ENCODE peak calls at places on chromosomes 12 and 14, in five cellular contexts. C is Daoy, O is KG1, Q is cardiac septum, I is HFFc6. U is an unnamed sample.

GRCh38 chr14:47332099-47332498 is 343.3 kb downstream of the MDGA2 start:
- DNase-seq in C (no peak), O (no peak), Q (no peak), I (no peak), U (no peak)

GRCh38 chr12:108253540-108253939 is 85.6 kb downstream of the CMKLR1 start:
- DNase-seq in C (no peak), O (no peak), Q (no peak), I (no peak), U (no peak)

GRCh38 chr14:101250948-101251811 is 310.1 kb upstream of the DIO3 start:
- DNase-seq in C (peak; percentile 1), O (no peak), Q (peak; percentile 63), I (no peak), U (no peak)

GRCh38 chr14:23346693-23347405 is 5.8 kb downstream of the SLC22A17 start:
- DNase-seq in C (no peak), O (no peak), Q (no peak), I (no peak), U (no peak)

GRCh38 chr12:109736552-109737108 is 23.0 kb downstream of the FAM222A start:
- DNase-seq in C (peak; percentile 62), O (no peak), Q (peak; percentile 67), I (peak; percentile 51), U (no peak)

GRCh38 chr12:2739069-2739468 is 55.7 kb upstream of the FKBP4 start:
- DNase-seq in C (no peak), O (no peak), Q (no peak), I (no peak), U (no peak)

GRCh38 chr12:48925218-48925871 is at the start of gene FKBP11:
- DNase-seq in C (peak; percentile 73), O (peak; percentile 16), Q (peak; percentile 83), I (peak; percentile 35), U (no peak)

GRCh38 chr12:104680070-104680469 is 223.3 kb downstream of the CHST11 start:
- DNase-seq in C (no peak), O (no peak), Q (no peak), I (peak; percentile 15), U (peak; percentile 20)

GRCh38 chr14:100688598-100689499 is 37.8 kb upstream of the DLK1 start:
- DNase-seq in C (peak; percentile 74), O (no peak), Q (no peak), I (peak; percentile 68), U (no peak)

GRCh38 chr14:77039285-77040058 is 11.0 kb upstream of the IRF2BPL start:
- DNase-seq in C (no peak), O (no peak), Q (no peak), I (no peak), U (no peak)

GRCh38 chr12:52895726-52896189 is 9.1 kb downstream of the KRT8 start:
- DNase-seq in C (no peak), O (no peak), Q (no peak), I (no peak), U (no peak)

GRCh38 chr14:94388896-94389469 is 581 bp upstream of the SERPINA1 start:
- DNase-seq in C (no peak), O (no peak), Q (no peak), I (no peak), U (no peak)

U was measured in GF-D8.